ENCODE peak calls at places on chromosomes 16 and 17, in eight cellular contexts. S is tibial nerve; J is CD8-positive, alpha-beta memory T cell; G is left lung; N is dorsolateral prefrontal cortex; I is thoracic aorta; T is left ventricle myocardium inferior; V is GM23338. C is an unnamed sample. For H3K27me3, the result is how much of the 10 kb centered on the place peaks cover.

GRCh38 chr17:77585142-77585860 is 373.2 kb upstream of the TNRC6C start:
- DNase-seq in S (no peak), J (no peak), G (no peak), N (no peak), I (no peak), T (no peak), V (no peak), C (no peak)

GRCh38 chr16:58497935-58498334 is 2.0 kb upstream of the NDRG4 start:
- DNase-seq in S (no peak), J (no peak), G (no peak), N (no peak), I (no peak), T (no peak), V (no peak), C (no peak)

GRCh38 chr16:6211644-6212043 is 1114.0 kb upstream of the EEF2KMT start:
- DNase-seq in S (no peak), J (no peak), G (no peak), N (no peak), I (no peak), T (no peak), V (no peak), C (no peak)

GRCh38 chr17:32794533-32795246 is 82.2 kb downstream of the MYO1D start:
- DNase-seq in S (no peak), J (no peak), G (no peak), N (no peak), I (no peak), T (no peak), V (peak), C (no peak)

GRCh38 chr16:89315791-89316581 is 98.5 kb downstream of the ZNF778 start:
- DNase-seq in S (no peak), J (peak), G (peak), N (no peak), I (no peak), T (peak), V (no peak), C (no peak)

GRCh38 chr16:57938936-57939871 is 31.7 kb downstream of the CNGB1 start:
- DNase-seq in S (peak), J (no peak), G (peak), N (no peak), I (no peak), T (peak), V (no peak), C (no peak)

GRCh38 chr16:84841787-84842300 is 22.1 kb downstream of the CRISPLD2 start:
- DNase-seq in S (no peak), J (no peak), G (peak), N (no peak), I (no peak), T (no peak), V (peak), C (no peak)

GRCh38 chr17:72466199-72466598 is 345.4 kb downstream of the SOX9 start:
- DNase-seq in S (no peak), J (no peak), G (no peak), N (no peak), I (no peak), T (no peak), V (no peak), C (no peak)

GRCh38 chr17:7215652-7216139 is 3.9 kb downstream of the DLG4 start:
- DNase-seq in S (no peak), J (no peak), G (no peak), N (no peak), I (no peak), T (no peak), V (peak), C (no peak)

GRCh38 chr17:79831367-79832210 is 7.7 kb downstream of the CBX4 start:
- DNase-seq in S (peak), J (no peak), G (peak), N (peak), I (no peak), T (peak), V (peak), C (no peak)

GRCh38 chr16:10827691-10828341 is 9.2 kb upstream of the TVP23A start:
- DNase-seq in S (peak), J (no peak), G (peak), N (no peak), I (peak), T (peak), V (no peak), C (peak)

GRCh38 chr17:77204531-77204930 is 63.8 kb downstream of the SEC14L1 start:
- DNase-seq in S (no peak), J (no peak), G (no peak), N (peak), I (no peak), T (no peak), V (no peak), C (no peak)

GRCh38 chr17:39972271-39972670 is 8.3 kb upstream of the PSMD3 start:
- DNase-seq in S (no peak), J (no peak), G (no peak), N (no peak), I (no peak), T (no peak), V (no peak), C (no peak)

GRCh38 chr17:72571813-72572396 is 451.1 kb downstream of the SOX9 start:
- DNase-seq in S (no peak), J (no peak), G (no peak), N (no peak), I (no peak), T (no peak), V (no peak), C (no peak)

GRCh38 chr17:44266402-44267164 is 1.4 kb downstream of the SLC4A1 start:
- DNase-seq in S (no peak), J (no peak), G (no peak), N (no peak), I (no peak), T (no peak), V (no peak), C (no peak)

GRCh38 chr16:78126662-78127061 is 27.2 kb downstream of the WWOX start:
- DNase-seq in S (no peak), J (no peak), G (no peak), N (no peak), I (no peak), T (no peak), V (no peak), C (no peak)
- H3K27me3 ChIP-seq in S (under half), J (under half), G (under half), N (under half), I (under half), T (under half), V (under half), C (under half)

GRCh38 chr16:54931041-54931756 is 534 bp downstream of the IRX5 start:
- DNase-seq in S (no peak), J (no peak), G (no peak), N (no peak), I (no peak), T (no peak), V (peak), C (no peak)
- H3K27me3 ChIP-seq in S (half or more), J (under half), G (half or more), N (half or more), I (under half), T (half or more), V (half or more), C (half or more)

DNA sequence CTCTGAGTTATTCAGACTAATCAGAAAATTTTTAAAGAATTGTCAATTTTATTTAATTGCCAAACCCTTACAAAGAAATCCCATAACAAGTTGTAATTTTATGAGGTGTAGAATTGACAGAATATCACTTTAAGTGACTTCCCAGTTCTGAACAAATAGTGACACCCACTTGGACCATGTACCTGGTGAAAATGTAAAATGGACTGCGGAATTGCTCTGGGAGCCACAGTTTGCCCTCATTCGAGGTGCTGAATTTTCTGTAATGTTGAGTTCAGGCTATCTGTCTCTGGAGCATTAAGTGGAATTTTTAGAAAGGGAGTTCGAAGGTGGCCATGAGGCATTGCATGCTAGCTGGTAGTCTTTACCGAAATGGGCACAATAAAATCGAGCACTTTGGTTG is 5.1 kb downstream of the GNAO1 start:
- DNase-seq in S (no peak), J (no peak), G (no peak), N (no peak), I (no peak), T (no peak), V (no peak), C (no peak)
- H3K27me3 ChIP-seq in S (under half), J (under half), G (under half), N (under half), I (under half), T (under half), V (under half), C (under half)

GRCh38 chr16:1285669-1286491 is 23.6 kb upstream of the UBE2I start:
- DNase-seq in S (no peak), J (no peak), G (no peak), N (no peak), I (no peak), T (no peak), V (peak), C (no peak)
- H3K27me3 ChIP-seq in S (half or more), J (under half), G (under half), N (half or more), I (under half), T (half or more), V (under half), C (half or more)